ENCODE peak calls at places on chromosomes 3 and 15, in five cellular contexts. Q is activated CD8-positive, alpha-beta memory T cell treated with anti-CD3 and anti-CD28 coated beads for 48 hours; R is endothelial cell; A is Karpas-422; P is Caco-2. M is an unnamed sample.

GRCh38 chr3:131591394-131591990 is 88.7 kb upstream of the MRPL3 start:
- DNase-seq in Q (no peak), R (no peak), A (no peak), P (no peak), M (no peak)

GRCh38 chr15:60656491-60657284 is 177.7 kb upstream of the ICE2 start:
- DNase-seq in Q (no peak), R (no peak), A (no peak), P (no peak), M (no peak)

GRCh38 chr3:41323860-41324259 is 124.6 kb downstream of the CTNNB1 start:
- DNase-seq in Q (no peak), R (no peak), A (no peak), P (no peak), M (no peak)

GRCh38 chr3:127722104-127722784 is 49.5 kb downstream of the ABTB1 start:
- DNase-seq in Q (no peak), R (no peak), A (no peak), P (no peak), M (no peak)

GRCh38 chr3:126414961-126415660 is 20.4 kb downstream of the CFAP100 start:
- DNase-seq in Q (no peak), R (no peak), A (no peak), P (peak; percentile 22), M (no peak)

GRCh38 chr3:149299938-149300791 is 33.3 kb downstream of the TM4SF18 start:
- DNase-seq in Q (no peak), R (no peak), A (no peak), P (peak; percentile 88), M (peak; percentile 43)

GRCh38 chr3:115857518-115858136 is 234.3 kb downstream of the GAP43 start:
- DNase-seq in Q (no peak), R (no peak), A (no peak), P (no peak), M (no peak)

GRCh38 chr15:96347181-96348111 is 16.9 kb downstream of the NR2F2 start:
- DNase-seq in Q (no peak), R (no peak), A (no peak), P (no peak), M (no peak)

GRCh38 chr3:140931-141330 is 55.6 kb upstream of the CHL1 start:
- DNase-seq in Q (no peak), R (no peak), A (no peak), P (no peak), M (no peak)

GRCh38 chr15:69311319-69311721 is 12.6 kb downstream of the PAQR5 start:
- DNase-seq in Q (no peak), R (no peak), A (no peak), P (no peak), M (no peak)

GRCh38 chr3:176814252-176814651 is 383.0 kb downstream of the TBL1XR1 start:
- DNase-seq in Q (no peak), R (peak; percentile 83), A (peak; percentile 79), P (peak; percentile 54), M (peak; percentile 51)

GRCh38 chr3:67377299-67377698 is 277.1 kb downstream of the SUCLG2 start:
- DNase-seq in Q (no peak), R (no peak), A (no peak), P (no peak), M (no peak)

GRCh38 chr15:64558460-64559179 is 98.2 kb downstream of the ZNF609 start:
- DNase-seq in Q (no peak), R (no peak), A (no peak), P (no peak), M (no peak)

GRCh38 chr15:90679959-90680358 is 37.2 kb upstream of the BLM start:
- DNase-seq in Q (no peak), R (no peak), A (no peak), P (no peak), M (no peak)

GRCh38 chr15:35256141-35256540 is 171.0 kb upstream of the NANOGP8 start:
- DNase-seq in Q (no peak), R (no peak), A (no peak), P (no peak), M (no peak)

GRCh38 chr3:153165211-153165815 is 3.3 kb downstream of the RAP2B start:
- DNase-seq in Q (no peak), R (no peak), A (no peak), P (no peak), M (no peak)

GRCh38 chr3:48084929-48085328 is 68.7 kb upstream of the MAP4 start:
- DNase-seq in Q (no peak), R (no peak), A (no peak), P (no peak), M (no peak)